ENCODE peak calls at places on chromosomes 3 and 15, in seven cellular contexts. J is K562, P is nephron progenitor cell, N is MCF 10A, Z is omental fat pad, G is GM20000, I is HFFc6. C is an unnamed sample.

GRCh38 chr3:65833761-65834505 is 204.8 kb downstream of the MAGI1 start:
- DNase-seq in I (peak), N (peak), J (no peak), G (no peak), P (no peak), Z (no peak), C (no peak)

GRCh38 chr3:108271626-108272025 is 24.7 kb upstream of the HHLA2 start:
- DNase-seq in I (no peak), Z (no peak), J (no peak), N (no peak), P (no peak), G (no peak), C (no peak)

GRCh38 chr15:81338422-81339007 is 14.6 kb upstream of the STARD5 start:
- DNase-seq in Z (peak), G (no peak), P (no peak), N (peak), J (no peak), I (peak), C (peak)

GRCh38 chr3:51706788-51707731 is at the start of gene GRM2:
- DNase-seq in Z (no peak), J (peak), N (no peak), I (peak), P (peak), G (no peak), C (peak)

GRCh38 chr3:183155499-183155898 is 7.0 kb downstream of the LAMP3 start:
- DNase-seq in J (no peak), N (no peak), P (no peak), G (no peak), I (no peak), Z (no peak), C (no peak)

GRCh38 chr15:26767169-26767670 is 5.6 kb downstream of the GABRB3 start:
- DNase-seq in Z (no peak), I (no peak), P (no peak), J (no peak), G (no peak), N (no peak), C (no peak)

GRCh38 chr3:77707271-77707670 is 667.4 kb downstream of the ROBO2 start:
- DNase-seq in Z (no peak), P (no peak), G (no peak), J (no peak), N (peak), I (no peak), C (no peak)

GRCh38 chr3:124053871-124054270 is 61.9 kb upstream of the ROPN1 start:
- DNase-seq in P (no peak), J (no peak), Z (no peak), N (no peak), I (no peak), G (no peak), C (no peak)

GRCh38 chr3:172341482-172342059 is 106.7 kb downstream of the GHSR start:
- DNase-seq in J (peak), I (peak), Z (no peak), G (peak), N (peak), P (peak), C (no peak)

GRCh38 chr15:70720228-70721016 is 42.9 kb downstream of the UACA start:
- DNase-seq in J (no peak), P (no peak), Z (no peak), I (no peak), N (no peak), G (no peak), C (no peak)

GRCh38 chr3:40262331-40262730 is 47.2 kb upstream of the EIF1B start:
- DNase-seq in J (no peak), N (no peak), P (no peak), G (no peak), Z (no peak), I (no peak), C (no peak)

GRCh38 chr3:135310317-135310716 is 515.3 kb downstream of the EPHB1 start:
- DNase-seq in J (no peak), G (no peak), P (no peak), Z (no peak), I (no peak), N (no peak), C (no peak)

GRCh38 chr3:184889312-184889904 is 77.4 kb downstream of the VPS8 start:
- DNase-seq in Z (no peak), G (no peak), P (no peak), I (no peak), N (no peak), J (no peak), C (no peak)

GRCh38 chr3:136817448-136817847 is 1.5 kb upstream of the SLC35G2 start:
- DNase-seq in G (no peak), Z (no peak), J (no peak), I (peak), P (no peak), N (peak), C (no peak)

GRCh38 chr3:194212021-194212868 is 76.3 kb downstream of the HES1 start:
- DNase-seq in Z (no peak), I (no peak), P (peak), J (no peak), N (no peak), G (no peak), C (no peak)

GRCh38 chr3:148319960-148320359 is 377.7 kb upstream of the AGTR1 start:
- DNase-seq in N (no peak), P (no peak), I (no peak), J (no peak), Z (no peak), G (no peak), C (no peak)

GRCh38 chr3:187971629-187972028 is 182.3 kb upstream of the LPP start:
- DNase-seq in I (no peak), G (no peak), P (no peak), Z (no peak), J (no peak), N (no peak), C (no peak)

GRCh38 chr3:2247249-2247648 is 148.6 kb downstream of the CNTN4 start:
- DNase-seq in I (no peak), Z (no peak), N (no peak), P (no peak), G (no peak), J (no peak), C (no peak)

DNA sequence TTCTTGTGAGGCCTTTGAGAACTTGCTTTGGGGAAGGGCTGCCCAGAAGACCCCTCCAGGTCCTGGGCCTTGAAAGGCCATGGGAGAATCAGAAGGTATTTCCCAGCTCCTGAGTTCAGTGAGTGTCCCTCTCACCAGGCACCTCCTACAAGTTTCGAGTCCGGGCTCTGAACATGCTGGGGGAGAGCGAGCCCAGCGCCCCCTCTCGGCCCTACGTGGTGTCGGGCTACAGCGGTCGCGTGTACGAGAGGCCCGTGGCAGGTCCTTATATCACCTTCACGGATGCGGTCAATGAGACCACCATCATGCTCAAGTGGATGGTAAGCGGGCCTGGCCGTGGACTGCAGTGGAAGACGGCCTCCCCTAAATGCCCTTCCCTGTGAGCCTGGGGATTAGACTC is 68.3 kb downstream of the BOC start:
- DNase-seq in I (no peak), N (no peak), G (no peak), J (peak), Z (no peak), P (no peak), C (no peak)
- TF ChIP-seq CTCF in I (no peak), N (no peak), G (no peak), J (peak), Z (no peak), P (no peak), C (no peak)

GRCh38 chr15:59290311-59291213 is 82.1 kb downstream of the MYO1E start:
- DNase-seq in I (no peak), N (no peak), J (no peak), G (no peak), Z (no peak), P (no peak), C (no peak)
- TF ChIP-seq CTCF in I (no peak), N (no peak), J (no peak), G (no peak), Z (no peak), P (no peak), C (no peak)

DNA sequence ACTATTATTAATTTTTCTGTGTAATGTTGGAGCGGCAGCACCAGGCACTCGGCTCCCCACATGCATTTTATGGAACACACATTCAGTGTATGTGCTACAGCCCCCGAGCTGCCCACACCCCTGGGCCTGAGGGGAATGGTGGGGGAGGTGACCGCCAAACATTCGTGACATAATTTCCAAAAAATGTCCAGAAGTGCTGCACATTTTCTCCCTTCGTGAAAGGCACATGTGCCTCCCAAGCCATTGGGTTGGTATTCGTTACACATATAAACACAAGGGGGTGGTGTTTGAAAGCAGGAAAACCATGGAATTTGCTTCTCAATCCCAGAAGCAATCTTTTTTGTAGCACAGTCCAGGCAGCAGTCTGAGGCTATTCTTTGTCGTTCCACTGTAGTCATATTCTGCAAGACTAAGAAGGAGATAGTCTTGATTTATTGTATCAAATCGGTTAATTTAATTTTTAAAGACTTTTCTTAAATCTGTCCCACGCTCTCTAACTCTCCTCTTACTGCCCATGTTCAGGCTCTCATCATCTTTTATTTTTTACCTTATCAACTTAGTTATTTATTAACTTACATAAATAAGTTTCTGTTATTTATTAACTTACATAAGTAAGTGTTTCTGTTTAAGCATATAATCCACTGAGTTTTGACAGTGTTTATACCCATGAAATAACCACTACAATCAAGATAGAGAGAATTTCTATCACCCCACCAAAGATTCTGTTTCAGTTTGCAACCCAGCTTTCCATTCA is 39.2 kb upstream of the POLR2M start:
- DNase-seq in N (peak), J (no peak), Z (no peak), P (no peak), I (peak), G (no peak), C (peak)
- TF ChIP-seq CTCF in N (peak), J (peak), Z (no peak), P (no peak), I (peak), G (no peak), C (peak)

GRCh38 chr3:50372349-50372748 is 13.0 kb upstream of the TMEM115 start:
- DNase-seq in N (no peak), P (no peak), Z (no peak), I (no peak), J (peak), G (no peak), C (no peak)

GRCh38 chr3:50373146-50373864 is 14.0 kb upstream of the TMEM115 start:
- DNase-seq in I (no peak), N (no peak), J (no peak), G (no peak), Z (no peak), P (no peak), C (no peak)

GRCh38 chr3:50371133-50371670 is 11.9 kb upstream of the TMEM115 start:
- DNase-seq in P (no peak), I (no peak), N (no peak), G (no peak), Z (no peak), J (no peak), C (no peak)

GRCh38 chr3:50369271-50369670 is 9.9 kb upstream of the TMEM115 start:
- DNase-seq in N (no peak), G (no peak), Z (no peak), P (no peak), J (no peak), I (no peak), C (no peak)

GRCh38 chr3:50370594-50370993 is 11.3 kb upstream of the TMEM115 start:
- DNase-seq in N (peak), G (no peak), J (no peak), P (no peak), I (no peak), Z (no peak), C (no peak)
- TF ChIP-seq CTCF in N (no peak), G (no peak), J (peak), P (no peak), I (peak), Z (no peak), C (peak)

DNA sequence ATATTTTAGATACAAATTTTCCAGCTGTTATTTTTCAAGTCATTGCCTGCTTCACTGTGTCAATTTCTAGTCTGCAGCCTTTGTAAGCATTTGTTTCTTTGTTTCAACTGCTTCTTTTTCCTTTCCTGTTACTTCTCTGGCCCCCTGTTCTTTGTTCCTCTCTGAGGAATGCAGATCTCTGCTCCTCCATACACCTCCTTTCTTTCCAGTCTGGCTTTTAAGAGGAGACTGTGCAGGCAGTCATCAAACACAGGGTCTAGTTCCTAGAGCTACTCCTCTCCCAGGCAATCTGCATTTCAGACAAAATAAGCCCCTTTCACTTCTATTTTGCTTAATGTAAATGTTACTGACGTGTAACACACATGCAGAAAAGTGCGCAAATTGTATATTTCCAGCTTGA is 502.9 kb downstream of the PDCD6IP start:
- DNase-seq in I (no peak), P (no peak), G (no peak), N (no peak), J (no peak), Z (no peak), C (no peak)
- TF ChIP-seq CTCF in I (no peak), P (no peak), G (no peak), N (no peak), J (no peak), Z (no peak), C (no peak)

GRCh38 chr15:58438956-58439355 is 7.2 kb downstream of the LIPC start:
- DNase-seq in J (peak), P (peak), N (peak), G (peak), Z (no peak), I (peak), C (no peak)
- TF ChIP-seq CTCF in J (peak), P (no peak), N (no peak), G (no peak), Z (no peak), I (peak), C (peak)

GRCh38 chr3:12479919-12480425 is 4.3 kb upstream of the TSEN2 start:
- DNase-seq in N (peak), Z (no peak), G (peak), P (peak), J (peak), I (peak), C (no peak)
- TF ChIP-seq CTCF in N (peak), Z (no peak), G (peak), P (peak), J (peak), I (peak), C (peak)

C was measured in AG09319.